ENCODE peak calls at places on chromosomes 13 and 19, in nine cellular contexts. One of them, this sample, is unnamed.

GRCh38 chr13:76717092-76717491 is 169.1 kb downstream of the KCTD12 start:
- DNase-seq in pancreas: no peak
- DNase-seq in A673: no peak
- DNase-seq in thoracic aorta: no peak
- DNase-seq in SK-N-SH: peak
- DNase-seq in psoas muscle: no peak
- DNase-seq in skeletal muscle cell: no peak
- DNase-seq in fibroblast of mammary gland: peak
- DNase-seq in stomach: no peak
- DNase-seq in this sample: no peak

GRCh38 chr19:39160523-39160861 is 34.9 kb downstream of the PAK4 start:
- DNase-seq in thoracic aorta: peak
- DNase-seq in pancreas: peak
- DNase-seq in psoas muscle: no peak
- DNase-seq in A673: no peak
- DNase-seq in stomach: peak
- DNase-seq in skeletal muscle cell: peak
- DNase-seq in SK-N-SH: no peak
- DNase-seq in fibroblast of mammary gland: peak
- DNase-seq in this sample: peak

GRCh38 chr13:84867246-84867645 is 932.0 kb downstream of the SLITRK6 start:
- DNase-seq in skeletal muscle cell: no peak
- DNase-seq in SK-N-SH: no peak
- DNase-seq in stomach: no peak
- DNase-seq in A673: no peak
- DNase-seq in pancreas: no peak
- DNase-seq in fibroblast of mammary gland: no peak
- DNase-seq in psoas muscle: no peak
- DNase-seq in thoracic aorta: no peak
- DNase-seq in this sample: no peak

GRCh38 chr13:26978081-26978860 is 193.3 kb downstream of the USP12 start:
- DNase-seq in A673: no peak
- DNase-seq in skeletal muscle cell: no peak
- DNase-seq in psoas muscle: no peak
- DNase-seq in fibroblast of mammary gland: no peak
- DNase-seq in pancreas: no peak
- DNase-seq in SK-N-SH: no peak
- DNase-seq in stomach: no peak
- DNase-seq in thoracic aorta: no peak
- DNase-seq in this sample: no peak

GRCh38 chr19:13748169-13748884 is 16.0 kb upstream of the MRI1 start:
- DNase-seq in stomach: no peak
- DNase-seq in A673: no peak
- DNase-seq in fibroblast of mammary gland: peak
- DNase-seq in thoracic aorta: no peak
- DNase-seq in skeletal muscle cell: no peak
- DNase-seq in SK-N-SH: peak
- DNase-seq in pancreas: peak
- DNase-seq in psoas muscle: no peak
- DNase-seq in this sample: no peak

GRCh38 chr13:59780058-59780457 is 383.7 kb downstream of the DIAPH3 start:
- DNase-seq in fibroblast of mammary gland: peak
- DNase-seq in skeletal muscle cell: no peak
- DNase-seq in SK-N-SH: no peak
- DNase-seq in A673: no peak
- DNase-seq in stomach: no peak
- DNase-seq in psoas muscle: no peak
- DNase-seq in thoracic aorta: no peak
- DNase-seq in pancreas: no peak
- DNase-seq in this sample: no peak

GRCh38 chr13:109425821-109426689 is 360.3 kb downstream of the IRS2 start:
- DNase-seq in fibroblast of mammary gland: no peak
- DNase-seq in thoracic aorta: no peak
- DNase-seq in stomach: no peak
- DNase-seq in pancreas: no peak
- DNase-seq in A673: peak
- DNase-seq in SK-N-SH: no peak
- DNase-seq in psoas muscle: no peak
- DNase-seq in skeletal muscle cell: no peak
- DNase-seq in this sample: no peak

GRCh38 chr13:18946738-18947137 is 234.9 kb downstream of the TUBA3C start:
- DNase-seq in psoas muscle: no peak
- DNase-seq in SK-N-SH: no peak
- DNase-seq in stomach: no peak
- DNase-seq in fibroblast of mammary gland: no peak
- DNase-seq in skeletal muscle cell: no peak
- DNase-seq in pancreas: no peak
- DNase-seq in thoracic aorta: no peak
- DNase-seq in A673: no peak
- DNase-seq in this sample: no peak

GRCh38 chr19:51107406-51108065 is 673 bp downstream of the CTU1 start:
- DNase-seq in skeletal muscle cell: no peak
- DNase-seq in pancreas: no peak
- DNase-seq in thoracic aorta: no peak
- DNase-seq in SK-N-SH: no peak
- DNase-seq in A673: peak
- DNase-seq in fibroblast of mammary gland: peak
- DNase-seq in stomach: no peak
- DNase-seq in psoas muscle: no peak
- DNase-seq in this sample: no peak

GRCh38 chr19:39402417-39403297 is 4.0 kb upstream of the ZFP36 start:
- DNase-seq in fibroblast of mammary gland: peak
- DNase-seq in A673: peak
- DNase-seq in pancreas: peak
- DNase-seq in thoracic aorta: peak
- DNase-seq in stomach: peak
- DNase-seq in SK-N-SH: peak
- DNase-seq in skeletal muscle cell: peak
- DNase-seq in psoas muscle: peak
- DNase-seq in this sample: peak

GRCh38 chr19:56176881-56177280 is 1.1 kb downstream of the GALP start:
- DNase-seq in A673: no peak
- DNase-seq in psoas muscle: no peak
- DNase-seq in fibroblast of mammary gland: no peak
- DNase-seq in skeletal muscle cell: no peak
- DNase-seq in pancreas: no peak
- DNase-seq in stomach: no peak
- DNase-seq in SK-N-SH: no peak
- DNase-seq in thoracic aorta: no peak
- DNase-seq in this sample: no peak

GRCh38 chr19:6979341-6979740 is 41.9 kb downstream of the MBD3L2B start:
- DNase-seq in A673: no peak
- DNase-seq in pancreas: no peak
- DNase-seq in skeletal muscle cell: no peak
- DNase-seq in thoracic aorta: no peak
- DNase-seq in psoas muscle: no peak
- DNase-seq in SK-N-SH: no peak
- DNase-seq in stomach: no peak
- DNase-seq in fibroblast of mammary gland: no peak
- DNase-seq in this sample: no peak

GRCh38 chr19:44113784-44114390 is 688 bp downstream of the ZNF225 start:
- DNase-seq in stomach: no peak
- DNase-seq in psoas muscle: no peak
- DNase-seq in pancreas: no peak
- DNase-seq in skeletal muscle cell: no peak
- DNase-seq in fibroblast of mammary gland: no peak
- DNase-seq in A673: peak
- DNase-seq in thoracic aorta: no peak
- DNase-seq in SK-N-SH: peak
- DNase-seq in this sample: no peak

GRCh38 chr19:900302-901111 is 7.2 kb downstream of the RNU6-9 start:
- DNase-seq in fibroblast of mammary gland: no peak
- DNase-seq in psoas muscle: peak
- DNase-seq in stomach: no peak
- DNase-seq in A673: peak
- DNase-seq in skeletal muscle cell: no peak
- DNase-seq in thoracic aorta: no peak
- DNase-seq in SK-N-SH: peak
- DNase-seq in pancreas: no peak
- DNase-seq in this sample: no peak

GRCh38 chr19:19342086-19343015 is 21.7 kb downstream of the MAU2 start:
- DNase-seq in SK-N-SH: peak
- DNase-seq in stomach: peak
- DNase-seq in fibroblast of mammary gland: peak
- DNase-seq in thoracic aorta: no peak
- DNase-seq in psoas muscle: peak
- DNase-seq in skeletal muscle cell: no peak
- DNase-seq in A673: peak
- DNase-seq in pancreas: peak
- DNase-seq in this sample: peak

GRCh38 chr13:44373601-44374347 is at the start of gene SERP2:
- DNase-seq in fibroblast of mammary gland: peak
- DNase-seq in thoracic aorta: no peak
- DNase-seq in psoas muscle: peak
- DNase-seq in A673: peak
- DNase-seq in pancreas: peak
- DNase-seq in stomach: no peak
- DNase-seq in skeletal muscle cell: no peak
- DNase-seq in SK-N-SH: peak
- DNase-seq in this sample: no peak

GRCh38 chr19:45364696-45365095 is 5.7 kb downstream of the ERCC2 start:
- DNase-seq in thoracic aorta: no peak
- DNase-seq in fibroblast of mammary gland: no peak
- DNase-seq in psoas muscle: no peak
- DNase-seq in skeletal muscle cell: no peak
- DNase-seq in stomach: no peak
- DNase-seq in A673: no peak
- DNase-seq in SK-N-SH: no peak
- DNase-seq in pancreas: no peak
- DNase-seq in this sample: no peak

GRCh38 chr13:98483636-98484288 is 93.1 kb downstream of the STK24 start:
- DNase-seq in A673: no peak
- DNase-seq in fibroblast of mammary gland: peak
- DNase-seq in skeletal muscle cell: no peak
- DNase-seq in SK-N-SH: no peak
- DNase-seq in psoas muscle: no peak
- DNase-seq in pancreas: no peak
- DNase-seq in stomach: no peak
- DNase-seq in thoracic aorta: no peak
- DNase-seq in this sample: no peak
- H3K4me3 ChIP-seq in A673: peak
- H3K4me3 ChIP-seq in fibroblast of mammary gland: no peak
- H3K4me3 ChIP-seq in skeletal muscle cell: no peak
- H3K4me3 ChIP-seq in SK-N-SH: no peak
- H3K4me3 ChIP-seq in psoas muscle: peak
- H3K4me3 ChIP-seq in pancreas: peak
- H3K4me3 ChIP-seq in stomach: peak
- H3K4me3 ChIP-seq in thoracic aorta: no peak
- H3K4me3 ChIP-seq in this sample: peak

DNA sequence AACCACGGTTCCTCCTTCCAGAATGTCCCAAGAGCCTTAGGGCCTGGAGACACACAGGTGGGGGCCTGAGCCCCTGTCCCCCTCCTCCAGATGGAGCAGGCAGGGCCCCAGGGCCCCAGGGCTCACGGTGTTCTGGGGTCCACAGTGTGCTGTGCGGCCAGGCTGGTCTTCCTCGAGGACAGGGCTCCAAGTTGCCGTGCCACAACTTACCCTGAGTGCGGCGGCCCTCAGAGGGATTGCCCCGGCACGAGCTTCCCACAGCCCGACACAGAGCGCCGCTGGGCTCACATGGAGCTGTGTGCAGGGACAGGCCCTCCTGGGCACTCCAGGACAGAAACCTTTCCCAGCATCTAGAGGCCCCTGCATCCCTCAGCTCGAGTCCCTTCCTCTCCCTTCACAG is 160.8 kb downstream of the KDM4B start:
- DNase-seq in psoas muscle: no peak
- DNase-seq in thoracic aorta: no peak
- DNase-seq in fibroblast of mammary gland: no peak
- DNase-seq in pancreas: no peak
- DNase-seq in stomach: no peak
- DNase-seq in A673: no peak
- DNase-seq in skeletal muscle cell: no peak
- DNase-seq in SK-N-SH: no peak
- DNase-seq in this sample: no peak
- H3K4me3 ChIP-seq in psoas muscle: no peak
- H3K4me3 ChIP-seq in thoracic aorta: no peak
- H3K4me3 ChIP-seq in fibroblast of mammary gland: no peak
- H3K4me3 ChIP-seq in pancreas: no peak
- H3K4me3 ChIP-seq in stomach: no peak
- H3K4me3 ChIP-seq in A673: no peak
- H3K4me3 ChIP-seq in skeletal muscle cell: no peak
- H3K4me3 ChIP-seq in SK-N-SH: no peak
- H3K4me3 ChIP-seq in this sample: no peak

DNA sequence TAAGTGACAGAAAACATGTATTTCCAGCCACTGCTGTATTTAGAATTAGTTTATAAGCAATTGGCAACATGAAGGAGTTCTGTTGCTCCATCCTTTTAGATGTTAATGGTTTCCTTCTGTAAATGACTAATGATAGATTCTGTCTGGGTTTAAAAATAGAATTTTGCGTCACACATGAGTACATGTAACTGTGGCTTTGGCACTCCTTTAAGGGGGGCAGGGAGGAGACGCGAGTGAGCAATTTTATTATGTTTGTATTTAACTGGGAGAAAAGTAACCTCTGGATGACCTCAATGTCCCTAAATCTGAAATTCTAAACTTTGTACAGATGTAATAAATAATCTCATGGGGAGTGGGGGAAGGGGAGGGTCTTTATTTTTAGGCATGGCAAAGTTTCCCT is 237.6 kb downstream of the RGCC start:
- DNase-seq in thoracic aorta: peak
- DNase-seq in fibroblast of mammary gland: peak
- DNase-seq in SK-N-SH: no peak
- DNase-seq in pancreas: peak
- DNase-seq in stomach: no peak
- DNase-seq in psoas muscle: peak
- DNase-seq in skeletal muscle cell: peak
- DNase-seq in A673: peak
- DNase-seq in this sample: no peak
- H3K4me3 ChIP-seq in thoracic aorta: peak
- H3K4me3 ChIP-seq in fibroblast of mammary gland: no peak
- H3K4me3 ChIP-seq in SK-N-SH: no peak
- H3K4me3 ChIP-seq in pancreas: no peak
- H3K4me3 ChIP-seq in stomach: no peak
- H3K4me3 ChIP-seq in psoas muscle: peak
- H3K4me3 ChIP-seq in skeletal muscle cell: no peak
- H3K4me3 ChIP-seq in A673: no peak
- H3K4me3 ChIP-seq in this sample: no peak

GRCh38 chr13:110559429-110559943 is 2.0 kb downstream of the RAB20 start:
- DNase-seq in fibroblast of mammary gland: no peak
- DNase-seq in A673: no peak
- DNase-seq in stomach: peak
- DNase-seq in SK-N-SH: no peak
- DNase-seq in thoracic aorta: no peak
- DNase-seq in pancreas: peak
- DNase-seq in skeletal muscle cell: no peak
- DNase-seq in psoas muscle: no peak
- DNase-seq in this sample: no peak
- H3K4me3 ChIP-seq in fibroblast of mammary gland: no peak
- H3K4me3 ChIP-seq in A673: no peak
- H3K4me3 ChIP-seq in stomach: peak
- H3K4me3 ChIP-seq in SK-N-SH: no peak
- H3K4me3 ChIP-seq in thoracic aorta: peak
- H3K4me3 ChIP-seq in pancreas: peak
- H3K4me3 ChIP-seq in skeletal muscle cell: peak
- H3K4me3 ChIP-seq in psoas muscle: peak
- H3K4me3 ChIP-seq in this sample: peak